ENCODE peak calls at places on chromosomes 11 and 22, in seven cellular contexts. One of them, this sample, is unnamed.
A peak's percentile ranks its signal among the peaks of the same experiment; 100 is the strongest.

GRCh38 chr11:7251836-7252682 is at the start of gene SYT9:
- DNase-seq in putamen: peak; percentile 74
- DNase-seq in CD8-positive, alpha-beta T cell: no peak
- DNase-seq in adipocyte: peak; percentile 47
- DNase-seq in heart left ventricle: peak; percentile 36
- DNase-seq in H7: peak; percentile 91
- DNase-seq in endothelial cell: peak; percentile 55
- DNase-seq in this sample: peak; percentile 78

GRCh38 chr11:16547879-16548278 is 190.6 kb upstream of the C11orf58 start:
- DNase-seq in CD8-positive, alpha-beta T cell: no peak
- DNase-seq in heart left ventricle: no peak
- DNase-seq in adipocyte: no peak
- DNase-seq in endothelial cell: no peak
- DNase-seq in putamen: no peak
- DNase-seq in H7: no peak
- DNase-seq in this sample: no peak

GRCh38 chr11:83235825-83236224 is 42.3 kb downstream of the ANKRD42 start:
- DNase-seq in heart left ventricle: no peak
- DNase-seq in CD8-positive, alpha-beta T cell: no peak
- DNase-seq in H7: no peak
- DNase-seq in putamen: no peak
- DNase-seq in endothelial cell: no peak
- DNase-seq in adipocyte: peak; percentile 57
- DNase-seq in this sample: no peak

GRCh38 chr11:91299980-91300379 is 924.6 kb upstream of the FAT3 start:
- DNase-seq in heart left ventricle: no peak
- DNase-seq in putamen: no peak
- DNase-seq in CD8-positive, alpha-beta T cell: no peak
- DNase-seq in adipocyte: no peak
- DNase-seq in endothelial cell: no peak
- DNase-seq in H7: no peak
- DNase-seq in this sample: no peak

GRCh38 chr11:17607083-17607429 is 60.0 kb downstream of the OTOG start:
- DNase-seq in heart left ventricle: no peak
- DNase-seq in CD8-positive, alpha-beta T cell: no peak
- DNase-seq in H7: peak; percentile 24
- DNase-seq in adipocyte: no peak
- DNase-seq in endothelial cell: no peak
- DNase-seq in putamen: no peak
- DNase-seq in this sample: no peak

GRCh38 chr11:134139873-134140331 is 71.0 kb downstream of the JAM3 start:
- DNase-seq in putamen: peak; percentile 89
- DNase-seq in H7: peak; percentile 79
- DNase-seq in endothelial cell: peak; percentile 69
- DNase-seq in adipocyte: peak; percentile 90
- DNase-seq in heart left ventricle: peak; percentile 49
- DNase-seq in CD8-positive, alpha-beta T cell: peak; percentile 29
- DNase-seq in this sample: peak; percentile 40

GRCh38 chr22:47201186-47201995 is 438.9 kb downstream of the TBC1D22A start:
- DNase-seq in H7: no peak
- DNase-seq in heart left ventricle: no peak
- DNase-seq in adipocyte: no peak
- DNase-seq in CD8-positive, alpha-beta T cell: no peak
- DNase-seq in putamen: no peak
- DNase-seq in endothelial cell: no peak
- DNase-seq in this sample: no peak

GRCh38 chr22:50032109-50032871 is 19.7 kb upstream of the IL17REL start:
- DNase-seq in H7: peak; percentile 56
- DNase-seq in endothelial cell: no peak
- DNase-seq in CD8-positive, alpha-beta T cell: no peak
- DNase-seq in putamen: no peak
- DNase-seq in adipocyte: no peak
- DNase-seq in heart left ventricle: no peak
- DNase-seq in this sample: no peak

GRCh38 chr22:47168900-47169800 is 406.7 kb downstream of the TBC1D22A start:
- DNase-seq in heart left ventricle: no peak
- DNase-seq in endothelial cell: no peak
- DNase-seq in H7: peak; percentile 92
- DNase-seq in adipocyte: peak; percentile 3
- DNase-seq in putamen: no peak
- DNase-seq in CD8-positive, alpha-beta T cell: no peak
- DNase-seq in this sample: peak; percentile 32

GRCh38 chr11:3627291-3627690 is 14.5 kb downstream of the ART5 start:
- DNase-seq in CD8-positive, alpha-beta T cell: no peak
- DNase-seq in heart left ventricle: no peak
- DNase-seq in adipocyte: peak; percentile 33
- DNase-seq in endothelial cell: no peak
- DNase-seq in H7: no peak
- DNase-seq in putamen: no peak
- DNase-seq in this sample: no peak

GRCh38 chr11:124877631-124878496 is 12.6 kb downstream of the ROBO3 start:
- DNase-seq in CD8-positive, alpha-beta T cell: no peak
- DNase-seq in heart left ventricle: peak; percentile 31
- DNase-seq in H7: peak; percentile 48
- DNase-seq in adipocyte: no peak
- DNase-seq in endothelial cell: no peak
- DNase-seq in putamen: no peak
- DNase-seq in this sample: no peak

GRCh38 chr22:48556751-48557150 is 1270.9 kb downstream of the BRD1 start:
- DNase-seq in CD8-positive, alpha-beta T cell: no peak
- DNase-seq in endothelial cell: no peak
- DNase-seq in putamen: no peak
- DNase-seq in adipocyte: no peak
- DNase-seq in heart left ventricle: no peak
- DNase-seq in H7: no peak
- DNase-seq in this sample: no peak

GRCh38 chr11:117552626-117553025 is 225.0 kb downstream of the CEP164 start:
- DNase-seq in adipocyte: no peak
- DNase-seq in CD8-positive, alpha-beta T cell: no peak
- DNase-seq in putamen: no peak
- DNase-seq in H7: no peak
- DNase-seq in heart left ventricle: no peak
- DNase-seq in endothelial cell: no peak
- DNase-seq in this sample: no peak

GRCh38 chr11:100923555-100923954 is 206.1 kb downstream of the PGR start:
- DNase-seq in heart left ventricle: no peak
- DNase-seq in endothelial cell: no peak
- DNase-seq in adipocyte: peak; percentile 33
- DNase-seq in CD8-positive, alpha-beta T cell: no peak
- DNase-seq in H7: no peak
- DNase-seq in putamen: no peak
- DNase-seq in this sample: no peak

GRCh38 chr11:30710216-30710615 is 124.1 kb upstream of the MPPED2 start:
- DNase-seq in CD8-positive, alpha-beta T cell: no peak
- DNase-seq in endothelial cell: no peak
- DNase-seq in H7: no peak
- DNase-seq in heart left ventricle: no peak
- DNase-seq in putamen: peak; percentile 13
- DNase-seq in adipocyte: no peak
- DNase-seq in this sample: no peak

GRCh38 chr11:34490304-34490703 is 23.3 kb downstream of the ELF5 start:
- DNase-seq in putamen: no peak
- DNase-seq in H7: no peak
- DNase-seq in CD8-positive, alpha-beta T cell: no peak
- DNase-seq in adipocyte: no peak
- DNase-seq in endothelial cell: no peak
- DNase-seq in heart left ventricle: no peak
- DNase-seq in this sample: no peak

GRCh38 chr11:19306570-19306969 is 65.8 kb upstream of the E2F8 start:
- DNase-seq in H7: no peak
- DNase-seq in adipocyte: no peak
- DNase-seq in CD8-positive, alpha-beta T cell: no peak
- DNase-seq in putamen: no peak
- DNase-seq in endothelial cell: no peak
- DNase-seq in heart left ventricle: no peak
- DNase-seq in this sample: no peak

GRCh38 chr11:35009191-35009940 is 92.9 kb downstream of the PDHX start:
- DNase-seq in endothelial cell: no peak
- DNase-seq in CD8-positive, alpha-beta T cell: no peak
- DNase-seq in adipocyte: peak; percentile 51
- DNase-seq in heart left ventricle: no peak
- DNase-seq in putamen: no peak
- DNase-seq in H7: no peak
- DNase-seq in this sample: no peak

GRCh38 chr22:44396021-44396726 is 83.4 kb upstream of the SHISAL1 start:
- DNase-seq in adipocyte: no peak
- DNase-seq in H7: peak; percentile 56
- DNase-seq in CD8-positive, alpha-beta T cell: no peak
- DNase-seq in putamen: no peak
- DNase-seq in heart left ventricle: no peak
- DNase-seq in endothelial cell: peak; percentile 0
- DNase-seq in this sample: no peak

GRCh38 chr11:112795142-112795815 is 165.9 kb upstream of the NCAM1 start:
- DNase-seq in adipocyte: no peak
- DNase-seq in heart left ventricle: no peak
- DNase-seq in putamen: no peak
- DNase-seq in CD8-positive, alpha-beta T cell: no peak
- DNase-seq in H7: peak; percentile 74
- DNase-seq in endothelial cell: peak; percentile 63
- DNase-seq in this sample: peak; percentile 67

GRCh38 chr11:59053387-59053786 is 32.7 kb upstream of the GLYATL1B start:
- DNase-seq in endothelial cell: peak; percentile 70
- DNase-seq in H7: no peak
- DNase-seq in CD8-positive, alpha-beta T cell: peak; percentile 75
- DNase-seq in putamen: peak; percentile 34
- DNase-seq in heart left ventricle: peak; percentile 43
- DNase-seq in adipocyte: peak; percentile 72
- DNase-seq in this sample: peak; percentile 83

GRCh38 chr22:29022101-29022817 is 39.4 kb downstream of the C22orf31 start:
- DNase-seq in CD8-positive, alpha-beta T cell: no peak
- DNase-seq in adipocyte: no peak
- DNase-seq in endothelial cell: no peak
- DNase-seq in H7: no peak
- DNase-seq in putamen: no peak
- DNase-seq in heart left ventricle: no peak
- DNase-seq in this sample: no peak

GRCh38 chr22:45577746-45578523 is 75.3 kb downstream of the FBLN1 start:
- DNase-seq in CD8-positive, alpha-beta T cell: peak; percentile 66
- DNase-seq in H7: peak; percentile 88
- DNase-seq in adipocyte: peak; percentile 88
- DNase-seq in endothelial cell: peak; percentile 93
- DNase-seq in heart left ventricle: peak; percentile 82
- DNase-seq in putamen: peak; percentile 50
- DNase-seq in this sample: peak; percentile 95

GRCh38 chr22:45276507-45276906 is 8.2 kb upstream of the UPK3A start:
- DNase-seq in putamen: no peak
- DNase-seq in endothelial cell: no peak
- DNase-seq in heart left ventricle: no peak
- DNase-seq in adipocyte: no peak
- DNase-seq in H7: no peak
- DNase-seq in CD8-positive, alpha-beta T cell: no peak
- DNase-seq in this sample: no peak

GRCh38 chr11:64165842-64166635 is at the start of gene MACROD1:
- DNase-seq in heart left ventricle: peak; percentile 87
- DNase-seq in CD8-positive, alpha-beta T cell: peak; percentile 68
- DNase-seq in adipocyte: peak; percentile 95
- DNase-seq in H7: peak; percentile 92
- DNase-seq in putamen: peak; percentile 72
- DNase-seq in endothelial cell: peak; percentile 68
- DNase-seq in this sample: peak; percentile 86

GRCh38 chr11:89381094-89381493 is 110.1 kb downstream of the NOX4 start:
- DNase-seq in heart left ventricle: peak; percentile 43
- DNase-seq in H7: no peak
- DNase-seq in adipocyte: peak; percentile 95
- DNase-seq in endothelial cell: no peak
- DNase-seq in CD8-positive, alpha-beta T cell: no peak
- DNase-seq in putamen: no peak
- DNase-seq in this sample: no peak

GRCh38 chr11:64067257-64067993 is 31.7 kb downstream of the FLRT1 start:
- DNase-seq in putamen: no peak
- DNase-seq in H7: peak; percentile 70
- DNase-seq in endothelial cell: no peak
- DNase-seq in heart left ventricle: no peak
- DNase-seq in CD8-positive, alpha-beta T cell: peak; percentile 32
- DNase-seq in adipocyte: no peak
- DNase-seq in this sample: no peak

GRCh38 chr22:44550666-44551491 is 52.8 kb upstream of the RTL6 start:
- DNase-seq in CD8-positive, alpha-beta T cell: no peak
- DNase-seq in H7: no peak
- DNase-seq in heart left ventricle: peak; percentile 75
- DNase-seq in endothelial cell: peak; percentile 17
- DNase-seq in adipocyte: peak; percentile 87
- DNase-seq in putamen: no peak
- DNase-seq in this sample: no peak

GRCh38 chr11:71484248-71485062 is 31.5 kb downstream of the NADSYN1 start:
- DNase-seq in H7: no peak
- DNase-seq in CD8-positive, alpha-beta T cell: no peak
- DNase-seq in adipocyte: no peak
- DNase-seq in putamen: no peak
- DNase-seq in heart left ventricle: no peak
- DNase-seq in endothelial cell: no peak
- DNase-seq in this sample: no peak

GRCh38 chr11:63543711-63544110 is 7.1 kb downstream of the PLAAT4 start:
- DNase-seq in H7: no peak
- DNase-seq in adipocyte: no peak
- DNase-seq in heart left ventricle: no peak
- DNase-seq in endothelial cell: no peak
- DNase-seq in putamen: no peak
- DNase-seq in CD8-positive, alpha-beta T cell: no peak
- DNase-seq in this sample: no peak

GRCh38 chr22:20805972-20806471 is 32.1 kb downstream of the SERPIND1 start:
- DNase-seq in H7: peak; percentile 56
- DNase-seq in heart left ventricle: no peak
- DNase-seq in putamen: no peak
- DNase-seq in adipocyte: peak; percentile 44
- DNase-seq in CD8-positive, alpha-beta T cell: no peak
- DNase-seq in endothelial cell: no peak
- DNase-seq in this sample: no peak

This sample was measured in glutamatergic neuron.